ENCODE peak calls at places on chromosomes 12 and 14, in five cellular contexts. X is HepG2; Y is hepatocyte; I is CD8-positive, alpha-beta T cell; L is left ventricle myocardium inferior. E is an unnamed sample. For H3K4me1, the result is how much of the 10 kb centered on the place peaks cover.

GRCh38 chr12:3155710-3156386 is 78.7 kb downstream of the TSPAN9 start:
- DNase-seq in X (no peak), Y (no peak), I (no peak), L (no peak), E (no peak)

GRCh38 chr12:95124106-95124505 is 50.7 kb upstream of the NR2C1 start:
- DNase-seq in X (no peak), Y (no peak), I (no peak), L (no peak), E (no peak)

GRCh38 chr12:9708853-9709252 is 24.0 kb downstream of the CLECL1 start:
- DNase-seq in X (no peak), Y (no peak), I (no peak), L (no peak), E (no peak)

GRCh38 chr12:57552306-57552651 is 2.4 kb downstream of the KIF5A start:
- DNase-seq in X (no peak), Y (no peak), I (no peak), L (no peak), E (no peak)

GRCh38 chr12:58416211-58416610 is 474.8 kb downstream of the ATP23 start:
- DNase-seq in X (no peak), Y (peak), I (no peak), L (no peak), E (no peak)

GRCh38 chr12:98373019-98373554 is 142.3 kb upstream of the TMPO start:
- DNase-seq in X (peak), Y (peak), I (no peak), L (no peak), E (peak)

GRCh38 chr12:114476159-114476558 is 70.2 kb upstream of the TBX5 start:
- DNase-seq in X (peak), Y (peak), I (no peak), L (no peak), E (no peak)

GRCh38 chr12:107845980-107846659 is 71.6 kb downstream of the ASCL4 start:
- DNase-seq in X (no peak), Y (no peak), I (no peak), L (no peak), E (no peak)

GRCh38 chr12:92041742-92042141 is 103.9 kb downstream of the BTG1 start:
- DNase-seq in X (no peak), Y (no peak), I (no peak), L (no peak), E (no peak)

GRCh38 chr12:52391618-52392002 is 6.2 kb upstream of the KRT84 start:
- DNase-seq in X (no peak), Y (peak), I (no peak), L (peak), E (peak)

GRCh38 chr14:55440385-55440784 is at the start of gene TBPL2:
- DNase-seq in X (no peak), Y (peak), I (no peak), L (no peak), E (no peak)

GRCh38 chr14:61088081-61088480 is 107.0 kb downstream of the SLC38A6 start:
- DNase-seq in X (no peak), Y (no peak), I (no peak), L (no peak), E (no peak)

GRCh38 chr12:6306599-6307220 is 3.8 kb upstream of the PLEKHG6 start:
- DNase-seq in X (no peak), Y (no peak), I (no peak), L (no peak), E (no peak)

GRCh38 chr12:65648461-65648860 is 175.8 kb upstream of the HMGA2 start:
- DNase-seq in X (no peak), Y (no peak), I (no peak), L (no peak), E (no peak)

GRCh38 chr14:54083549-54084239 is 127.1 kb upstream of the BMP4 start:
- DNase-seq in X (peak), Y (no peak), I (no peak), L (no peak), E (no peak)

GRCh38 chr14:72291908-72292688 is 359.9 kb downstream of the RGS6 start:
- DNase-seq in X (peak), Y (peak), I (no peak), L (no peak), E (peak)

GRCh38 chr12:119869720-119870119 is 7.4 kb downstream of the CIT start:
- DNase-seq in X (no peak), Y (no peak), I (no peak), L (no peak), E (peak)

GRCh38 chr14:74239848-74240793 is 872 bp downstream of the VSX2 start:
- DNase-seq in X (no peak), Y (no peak), I (no peak), L (no peak), E (no peak)

GRCh38 chr14:57987051-57987450 is 121.2 kb upstream of the SLC35F4 start:
- DNase-seq in X (no peak), Y (no peak), I (no peak), L (no peak), E (no peak)

GRCh38 chr12:77118696-77119095 is 53.3 kb upstream of the E2F7 start:
- DNase-seq in X (no peak), Y (no peak), I (no peak), L (no peak), E (no peak)

GRCh38 chr12:53867216-53868012 is 71.2 kb upstream of the HOXC13 start:
- DNase-seq in X (peak), Y (peak), I (no peak), L (no peak), E (no peak)

GRCh38 chr12:6072302-6072752 is 52.1 kb downstream of the VWF start:
- DNase-seq in X (peak), Y (no peak), I (no peak), L (no peak), E (no peak)

GRCh38 chr14:28651148-28651547 is 115.4 kb upstream of the FOXG1 start:
- DNase-seq in X (no peak), Y (no peak), I (no peak), L (no peak), E (no peak)

GRCh38 chr14:28653521-28653920 is 113.1 kb upstream of the FOXG1 start:
- DNase-seq in X (no peak), Y (no peak), I (no peak), L (no peak), E (no peak)

GRCh38 chr14:28656704-28657255 is 109.8 kb upstream of the FOXG1 start:
- DNase-seq in X (no peak), Y (no peak), I (no peak), L (no peak), E (no peak)

GRCh38 chr14:28652782-28653181 is 113.8 kb upstream of the FOXG1 start:
- DNase-seq in X (no peak), Y (no peak), I (no peak), L (no peak), E (no peak)
- H3K27ac ChIP-seq in X (no peak), Y (no peak), I (no peak), L (no peak), E (no peak)

GRCh38 chr14:76810525-76810924 is 2.2 kb downstream of the ANGEL1 start:
- DNase-seq in X (no peak), Y (no peak), I (no peak), L (no peak), E (no peak)

GRCh38 chr14:76810953-76811400 is 1.7 kb downstream of the ANGEL1 start:
- DNase-seq in X (peak), Y (peak), I (no peak), L (no peak), E (peak)

GRCh38 chr14:76812422-76813383 is at the start of gene ANGEL1:
- DNase-seq in X (peak), Y (peak), I (peak), L (peak), E (peak)

GRCh38 chr14:76812093-76812421 is 625 bp downstream of the ANGEL1 start:
- DNase-seq in X (no peak), Y (no peak), I (no peak), L (no peak), E (peak)

DNA sequence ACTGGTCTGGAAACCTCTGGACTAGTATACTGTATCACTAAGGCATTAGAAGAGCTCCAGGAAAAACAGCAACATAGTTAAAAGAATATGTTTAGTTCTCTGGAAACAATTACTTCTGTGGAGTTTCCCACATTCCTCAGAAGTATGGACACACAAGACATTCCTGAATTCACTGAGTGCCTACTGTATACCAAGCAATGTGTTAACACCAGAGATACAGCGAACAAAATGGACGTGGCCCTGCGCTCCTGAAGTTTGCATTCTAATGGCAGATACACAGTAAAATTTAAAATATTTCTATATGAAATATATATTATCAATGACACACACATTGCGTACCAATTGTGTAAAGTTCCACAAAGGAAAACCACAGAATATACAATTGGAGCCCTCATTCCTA is 1.1 kb downstream of the ANGEL1 start:
- DNase-seq in X (no peak), Y (no peak), I (no peak), L (no peak), E (no peak)
- H3K4me3 ChIP-seq in X (peak), Y (peak), I (peak), L (peak), E (peak)

DNA sequence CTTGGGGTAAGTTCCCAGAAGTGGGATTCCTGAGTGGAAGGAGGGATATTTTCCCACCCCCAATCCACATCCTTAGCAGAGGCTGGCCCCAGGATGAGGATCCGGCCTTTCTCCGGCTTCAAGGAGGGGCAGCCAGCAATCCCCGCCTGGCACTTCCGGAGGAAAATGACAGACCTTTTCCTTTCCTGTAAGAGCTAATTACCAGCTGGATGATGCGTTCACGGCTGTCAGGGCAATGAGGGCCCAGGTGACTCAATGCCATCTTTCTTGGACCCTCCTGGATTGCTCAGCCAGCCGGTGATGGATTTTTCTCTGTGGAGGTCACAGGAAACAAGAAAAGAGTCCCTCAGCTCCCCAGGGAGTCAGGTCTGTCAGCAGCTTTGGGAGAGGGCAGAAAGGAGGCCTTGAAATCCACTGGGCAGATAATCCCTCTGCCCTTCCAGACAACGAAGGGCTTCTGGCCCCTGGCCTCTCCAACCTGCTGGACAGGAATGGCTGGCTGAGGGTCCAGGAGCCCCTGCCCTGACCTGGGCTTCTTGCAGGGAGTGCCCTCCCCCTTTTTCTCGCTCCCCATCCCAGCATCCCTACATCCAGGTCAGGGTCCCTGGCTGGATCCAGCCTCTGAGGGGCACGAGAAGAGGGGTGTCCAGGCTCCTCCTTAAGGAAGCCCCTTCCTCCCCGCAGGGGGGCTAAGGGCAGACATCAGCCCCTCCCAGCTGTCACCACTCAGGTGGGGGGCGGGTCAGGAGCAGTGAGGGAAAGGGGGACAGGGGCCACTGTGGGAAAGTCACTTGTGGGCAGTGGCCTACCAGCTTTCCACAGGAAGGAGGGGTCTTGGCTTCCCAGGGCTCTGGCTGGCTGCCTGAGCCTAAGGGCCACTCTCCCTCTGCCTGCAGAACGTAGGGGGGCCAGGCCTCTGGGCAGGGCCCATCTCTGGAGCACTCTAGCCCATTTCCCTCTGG is 16.1 kb upstream of the CCDC85C start:
- DNase-seq in X (no peak), Y (no peak), I (no peak), L (no peak), E (no peak)
- H3K4me1 ChIP-seq in X (under half), Y (under half), I (under half), L (under half), E (under half)

GRCh38 chr12:118537481-118537917 is 161.1 kb downstream of the SUDS3 start:
- DNase-seq in X (no peak), Y (no peak), I (no peak), L (peak), E (no peak)
- H3K27ac ChIP-seq in X (no peak), Y (no peak), I (no peak), L (peak), E (peak)

DNA sequence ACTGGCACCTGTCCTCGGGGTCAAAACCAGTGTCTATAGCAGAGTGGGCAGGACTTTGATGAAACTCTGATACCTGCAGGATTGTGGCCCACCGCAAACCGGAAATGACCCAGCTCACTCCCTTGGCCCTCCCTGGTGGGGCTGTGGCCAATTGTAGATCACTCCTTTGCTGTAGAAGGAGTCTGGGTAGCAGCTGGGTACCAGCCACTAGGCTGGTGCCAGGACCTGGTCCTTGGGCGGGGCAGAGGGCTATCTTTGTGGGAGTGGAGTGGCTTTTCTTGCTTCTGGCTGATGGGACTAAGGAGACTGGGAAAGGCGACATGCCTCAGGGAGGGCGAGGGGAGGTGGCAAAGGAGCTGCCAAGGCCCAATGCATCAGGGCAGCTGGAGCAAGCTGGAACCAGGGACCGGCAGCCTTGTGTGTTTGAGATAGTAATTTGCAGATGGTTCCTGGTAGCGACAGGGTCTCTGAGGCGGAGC is 435 bp upstream of the TMEM63C start:
- DNase-seq in X (no peak), Y (no peak), I (no peak), L (no peak), E (no peak)
- H3K4me3 ChIP-seq in X (peak), Y (no peak), I (peak), L (peak), E (no peak)

GRCh38 chr14:103129301-103130016 is 6.2 kb downstream of the TNFAIP2 start:
- DNase-seq in X (no peak), Y (no peak), I (no peak), L (no peak), E (no peak)
- H3K4me1 ChIP-seq in X (under half), Y (under half), I (under half), L (half or more), E (under half)

GRCh38 chr14:101851183-101851582 is 89.7 kb downstream of the PPP2R5C start:
- DNase-seq in X (no peak), Y (no peak), I (no peak), L (no peak), E (no peak)
- H3K27ac ChIP-seq in X (no peak), Y (no peak), I (no peak), L (peak), E (no peak)

GRCh38 chr14:95516554-95517209 is at the start of gene SYNE3:
- DNase-seq in X (no peak), Y (peak), I (peak), L (peak), E (peak)

GRCh38 chr14:95513261-95513660 is 3.2 kb downstream of the SYNE3 start:
- DNase-seq in X (no peak), Y (no peak), I (no peak), L (no peak), E (no peak)

GRCh38 chr14:95514131-95515079 is 2.0 kb downstream of the SYNE3 start:
- DNase-seq in X (no peak), Y (no peak), I (no peak), L (no peak), E (no peak)

GRCh38 chr14:95515523-95516517 is 630 bp downstream of the SYNE3 start:
- DNase-seq in X (peak), Y (peak), I (peak), L (peak), E (peak)

GRCh38 chr14:95515080-95515489 is 1.4 kb downstream of the SYNE3 start:
- DNase-seq in X (no peak), Y (peak), I (no peak), L (peak), E (no peak)
- H3K4me3 ChIP-seq in X (peak), Y (no peak), I (peak), L (peak), E (peak)

E was measured in small intestine.